ENCODE peak calls at places on chromosomes 3 and 15, in seven cellular contexts. M is activated T-cell treated with anti-CD3 and anti-CD28 coated beads, Interleukin-2, amount 50 U/mL, for 48 hours; L is lung; H is hepatic stellate cell; C is WTC11; Z is mesendoderm; X is adrenal gland. S is an unnamed sample.

GRCh38 chr15:39140060-39140604 is 440.7 kb upstream of the THBS1 start:
- DNase-seq in Z (peak), C (no peak), X (no peak), L (no peak), M (no peak), H (no peak), S (peak)

GRCh38 chr3:184491011-184491576 is 70.5 kb upstream of the EPHB3 start:
- DNase-seq in L (peak), C (no peak), H (no peak), X (no peak), M (no peak), Z (no peak), S (no peak)

GRCh38 chr3:30167511-30168135 is 438.8 kb upstream of the TGFBR2 start:
- DNase-seq in Z (peak), M (no peak), X (no peak), H (no peak), C (no peak), L (no peak), S (no peak)

GRCh38 chr3:134056464-134056891 is 26.8 kb upstream of the SLCO2A1 start:
- DNase-seq in X (no peak), H (no peak), C (no peak), Z (peak), L (no peak), M (no peak), S (no peak)

GRCh38 chr15:33256874-33257273 is 53.9 kb upstream of the RYR3 start:
- DNase-seq in M (no peak), L (no peak), Z (no peak), X (no peak), C (peak), H (no peak), S (peak)

GRCh38 chr15:34993413-34993812 is 5.3 kb upstream of the ZNF770 start:
- DNase-seq in X (no peak), H (no peak), C (no peak), Z (no peak), M (peak), L (no peak), S (no peak)

GRCh38 chr15:69232144-69232543 is 66.6 kb upstream of the PAQR5 start:
- DNase-seq in H (no peak), M (no peak), Z (no peak), C (no peak), L (no peak), X (no peak), S (no peak)

GRCh38 chr3:170809021-170809974 is 60.7 kb downstream of the RPL22L1 start:
- DNase-seq in C (peak), X (peak), M (peak), L (no peak), H (peak), Z (peak), S (peak)

GRCh38 chr3:138935864-138936762 is 10.8 kb downstream of the FOXL2 start:
- DNase-seq in H (peak), C (peak), X (peak), L (peak), M (peak), Z (peak), S (peak)

GRCh38 chr15:72198410-72199270 is 1.1 kb upstream of the GRAMD2A start:
- DNase-seq in Z (no peak), L (peak), X (no peak), H (no peak), M (no peak), C (no peak), S (peak)

GRCh38 chr3:172356427-172356826 is 91.8 kb downstream of the GHSR start:
- DNase-seq in L (no peak), M (no peak), X (no peak), C (no peak), Z (peak), H (no peak), S (no peak)

GRCh38 chr3:11601446-11602241 is 42.1 kb downstream of the VGLL4 start:
- DNase-seq in M (peak), Z (peak), H (no peak), C (no peak), X (no peak), L (no peak), S (no peak)

GRCh38 chr3:47803478-47804025 is 614 bp downstream of the DHX30 start:
- DNase-seq in Z (no peak), M (no peak), C (no peak), L (no peak), X (no peak), H (no peak), S (no peak)

GRCh38 chr3:132285620-132285945 is 31.6 kb upstream of the ACP3 start:
- DNase-seq in H (no peak), X (no peak), M (no peak), L (no peak), C (no peak), Z (peak), S (no peak)

GRCh38 chr3:7687428-7688147 is 814.0 kb upstream of the LMCD1 start:
- DNase-seq in M (no peak), H (no peak), L (no peak), Z (no peak), X (no peak), C (no peak), S (no peak)

GRCh38 chr3:188434594-188434993 is 280.6 kb downstream of the LPP start:
- DNase-seq in H (no peak), Z (no peak), L (no peak), X (no peak), M (no peak), C (no peak), S (no peak)

GRCh38 chr3:50533346-50533745 is 29.9 kb upstream of the CACNA2D2 start:
- DNase-seq in X (no peak), Z (no peak), M (no peak), L (no peak), H (no peak), C (no peak), S (no peak)

GRCh38 chr3:144003051-144003450 is 31.4 kb downstream of the DIPK2A start:
- DNase-seq in H (no peak), C (no peak), M (no peak), L (no peak), X (no peak), Z (no peak), S (no peak)

GRCh38 chr15:58758141-58758540 is 8.6 kb upstream of the ADAM10 start:
- DNase-seq in C (no peak), H (peak), M (no peak), L (no peak), X (no peak), Z (no peak), S (no peak)

GRCh38 chr15:63610209-63610841 is 13.1 kb downstream of the FBXL22 start:
- DNase-seq in L (peak), M (peak), X (peak), C (peak), Z (peak), H (peak), S (peak)